ENCODE peak calls at places on chromosomes 12 and 14, in four cellular contexts. One of them, this sample, is unnamed.
A peak's percentile ranks its signal among the peaks of the same experiment; 100 is the strongest.

GRCh38 chr12:56261503-56262230 is 3.5 kb upstream of the ANKRD52 start:
- DNase-seq in stimulated activated CD4-positive, alpha-beta T cell treated with anti-CD3 and anti-CD28 coated beads, Interleukin-2, amount 100 ng/mL, for 48 hours: no peak
- DNase-seq in GF-D8: no peak
- DNase-seq in NCI-H2029 treated with DMSO at 0.1 percent for 48 hours: no peak
- DNase-seq in this sample: peak; percentile 41

GRCh38 chr14:99320621-99321235 is 48.7 kb upstream of the BCL11B start:
- DNase-seq in stimulated activated CD4-positive, alpha-beta T cell treated with anti-CD3 and anti-CD28 coated beads, Interleukin-2, amount 100 ng/mL, for 48 hours: no peak
- DNase-seq in NCI-H2029 treated with DMSO at 0.1 percent for 48 hours: no peak
- DNase-seq in GF-D8: no peak
- DNase-seq in this sample: peak; percentile 29

GRCh38 chr12:53286448-53286847 is 8.9 kb upstream of the PFDN5 start:
- DNase-seq in NCI-H2029 treated with DMSO at 0.1 percent for 48 hours: no peak
- DNase-seq in stimulated activated CD4-positive, alpha-beta T cell treated with anti-CD3 and anti-CD28 coated beads, Interleukin-2, amount 100 ng/mL, for 48 hours: no peak
- DNase-seq in GF-D8: no peak
- DNase-seq in this sample: no peak

GRCh38 chr12:52769354-52769753 is 7.8 kb downstream of the KRT76 start:
- DNase-seq in GF-D8: no peak
- DNase-seq in stimulated activated CD4-positive, alpha-beta T cell treated with anti-CD3 and anti-CD28 coated beads, Interleukin-2, amount 100 ng/mL, for 48 hours: no peak
- DNase-seq in NCI-H2029 treated with DMSO at 0.1 percent for 48 hours: no peak
- DNase-seq in this sample: no peak

GRCh38 chr12:131831021-131831571 is 2.9 kb downstream of the MMP17 start:
- DNase-seq in GF-D8: no peak
- DNase-seq in NCI-H2029 treated with DMSO at 0.1 percent for 48 hours: no peak
- DNase-seq in stimulated activated CD4-positive, alpha-beta T cell treated with anti-CD3 and anti-CD28 coated beads, Interleukin-2, amount 100 ng/mL, for 48 hours: no peak
- DNase-seq in this sample: no peak

GRCh38 chr14:55482936-55483605 is 42.7 kb upstream of the TBPL2 start:
- DNase-seq in NCI-H2029 treated with DMSO at 0.1 percent for 48 hours: no peak
- DNase-seq in GF-D8: no peak
- DNase-seq in stimulated activated CD4-positive, alpha-beta T cell treated with anti-CD3 and anti-CD28 coated beads, Interleukin-2, amount 100 ng/mL, for 48 hours: no peak
- DNase-seq in this sample: no peak

GRCh38 chr12:69330475-69331473 is 17.4 kb upstream of the LYZ start:
- DNase-seq in stimulated activated CD4-positive, alpha-beta T cell treated with anti-CD3 and anti-CD28 coated beads, Interleukin-2, amount 100 ng/mL, for 48 hours: peak; percentile 43
- DNase-seq in NCI-H2029 treated with DMSO at 0.1 percent for 48 hours: peak; percentile 8
- DNase-seq in GF-D8: no peak
- DNase-seq in this sample: peak; percentile 89

GRCh38 chr12:9951026-9951652 is 19.0 kb upstream of the CLEC2A start:
- DNase-seq in GF-D8: peak; percentile 3
- DNase-seq in stimulated activated CD4-positive, alpha-beta T cell treated with anti-CD3 and anti-CD28 coated beads, Interleukin-2, amount 100 ng/mL, for 48 hours: peak; percentile 6
- DNase-seq in NCI-H2029 treated with DMSO at 0.1 percent for 48 hours: no peak
- DNase-seq in this sample: no peak

GRCh38 chr12:44812062-44812461 is 64.1 kb downstream of the NELL2 start:
- DNase-seq in stimulated activated CD4-positive, alpha-beta T cell treated with anti-CD3 and anti-CD28 coated beads, Interleukin-2, amount 100 ng/mL, for 48 hours: peak; percentile 17
- DNase-seq in GF-D8: no peak
- DNase-seq in NCI-H2029 treated with DMSO at 0.1 percent for 48 hours: no peak
- DNase-seq in this sample: peak; percentile 28

GRCh38 chr12:92436847-92437246 is 265.9 kb upstream of the PLEKHG7 start:
- DNase-seq in GF-D8: no peak
- DNase-seq in stimulated activated CD4-positive, alpha-beta T cell treated with anti-CD3 and anti-CD28 coated beads, Interleukin-2, amount 100 ng/mL, for 48 hours: no peak
- DNase-seq in NCI-H2029 treated with DMSO at 0.1 percent for 48 hours: no peak
- DNase-seq in this sample: no peak

GRCh38 chr12:93895096-93895460 is 217.9 kb downstream of the CRADD start:
- DNase-seq in GF-D8: no peak
- DNase-seq in NCI-H2029 treated with DMSO at 0.1 percent for 48 hours: no peak
- DNase-seq in stimulated activated CD4-positive, alpha-beta T cell treated with anti-CD3 and anti-CD28 coated beads, Interleukin-2, amount 100 ng/mL, for 48 hours: no peak
- DNase-seq in this sample: no peak

GRCh38 chr12:8629486-8630033 is 16.9 kb upstream of the AICDA start:
- DNase-seq in NCI-H2029 treated with DMSO at 0.1 percent for 48 hours: no peak
- DNase-seq in GF-D8: no peak
- DNase-seq in stimulated activated CD4-positive, alpha-beta T cell treated with anti-CD3 and anti-CD28 coated beads, Interleukin-2, amount 100 ng/mL, for 48 hours: no peak
- DNase-seq in this sample: no peak

GRCh38 chr12:116898675-116899074 is 12.1 kb upstream of the FBXW8 start:
- DNase-seq in NCI-H2029 treated with DMSO at 0.1 percent for 48 hours: no peak
- DNase-seq in GF-D8: no peak
- DNase-seq in stimulated activated CD4-positive, alpha-beta T cell treated with anti-CD3 and anti-CD28 coated beads, Interleukin-2, amount 100 ng/mL, for 48 hours: no peak
- DNase-seq in this sample: no peak

GRCh38 chr12:69059465-69060457 is 126.8 kb upstream of the CPM start:
- DNase-seq in stimulated activated CD4-positive, alpha-beta T cell treated with anti-CD3 and anti-CD28 coated beads, Interleukin-2, amount 100 ng/mL, for 48 hours: peak; percentile 11
- DNase-seq in NCI-H2029 treated with DMSO at 0.1 percent for 48 hours: no peak
- DNase-seq in GF-D8: no peak
- DNase-seq in this sample: no peak

GRCh38 chr12:77725611-77726010 is 105.1 kb upstream of the NAV3 start:
- DNase-seq in NCI-H2029 treated with DMSO at 0.1 percent for 48 hours: no peak
- DNase-seq in GF-D8: no peak
- DNase-seq in stimulated activated CD4-positive, alpha-beta T cell treated with anti-CD3 and anti-CD28 coated beads, Interleukin-2, amount 100 ng/mL, for 48 hours: no peak
- DNase-seq in this sample: no peak

GRCh38 chr12:78146365-78146772 is 315.7 kb downstream of the NAV3 start:
- DNase-seq in stimulated activated CD4-positive, alpha-beta T cell treated with anti-CD3 and anti-CD28 coated beads, Interleukin-2, amount 100 ng/mL, for 48 hours: no peak
- DNase-seq in GF-D8: no peak
- DNase-seq in NCI-H2029 treated with DMSO at 0.1 percent for 48 hours: peak; percentile 29
- DNase-seq in this sample: peak; percentile 41

GRCh38 chr12:116045158-116045557 is 232.3 kb downstream of the MED13L start:
- DNase-seq in GF-D8: no peak
- DNase-seq in NCI-H2029 treated with DMSO at 0.1 percent for 48 hours: no peak
- DNase-seq in stimulated activated CD4-positive, alpha-beta T cell treated with anti-CD3 and anti-CD28 coated beads, Interleukin-2, amount 100 ng/mL, for 48 hours: no peak
- DNase-seq in this sample: no peak

GRCh38 chr12:15474766-15475165 is 152.5 kb downstream of the PTPRO start:
- DNase-seq in GF-D8: no peak
- DNase-seq in NCI-H2029 treated with DMSO at 0.1 percent for 48 hours: no peak
- DNase-seq in stimulated activated CD4-positive, alpha-beta T cell treated with anti-CD3 and anti-CD28 coated beads, Interleukin-2, amount 100 ng/mL, for 48 hours: no peak
- DNase-seq in this sample: no peak

GRCh38 chr12:1916396-1917171 is 1.9 kb downstream of the CACNA2D4 start:
- DNase-seq in GF-D8: peak; percentile 39
- DNase-seq in NCI-H2029 treated with DMSO at 0.1 percent for 48 hours: peak; percentile 14
- DNase-seq in stimulated activated CD4-positive, alpha-beta T cell treated with anti-CD3 and anti-CD28 coated beads, Interleukin-2, amount 100 ng/mL, for 48 hours: no peak
- DNase-seq in this sample: no peak

GRCh38 chr12:114241973-114242434 is 163.9 kb downstream of the TBX5 start:
- DNase-seq in GF-D8: no peak
- DNase-seq in stimulated activated CD4-positive, alpha-beta T cell treated with anti-CD3 and anti-CD28 coated beads, Interleukin-2, amount 100 ng/mL, for 48 hours: no peak
- DNase-seq in NCI-H2029 treated with DMSO at 0.1 percent for 48 hours: no peak
- DNase-seq in this sample: peak; percentile 2

GRCh38 chr12:6277982-6278438 is 32.5 kb upstream of the PLEKHG6 start:
- DNase-seq in stimulated activated CD4-positive, alpha-beta T cell treated with anti-CD3 and anti-CD28 coated beads, Interleukin-2, amount 100 ng/mL, for 48 hours: peak; percentile 39
- DNase-seq in NCI-H2029 treated with DMSO at 0.1 percent for 48 hours: no peak
- DNase-seq in GF-D8: no peak
- DNase-seq in this sample: peak; percentile 82

GRCh38 chr14:83777516-83777915 is 1752.4 kb upstream of the FLRT2 start:
- DNase-seq in NCI-H2029 treated with DMSO at 0.1 percent for 48 hours: no peak
- DNase-seq in stimulated activated CD4-positive, alpha-beta T cell treated with anti-CD3 and anti-CD28 coated beads, Interleukin-2, amount 100 ng/mL, for 48 hours: no peak
- DNase-seq in GF-D8: no peak
- DNase-seq in this sample: no peak

GRCh38 chr12:93223440-93224426 is 154.0 kb upstream of the NUDT4 start:
- DNase-seq in stimulated activated CD4-positive, alpha-beta T cell treated with anti-CD3 and anti-CD28 coated beads, Interleukin-2, amount 100 ng/mL, for 48 hours: no peak
- DNase-seq in NCI-H2029 treated with DMSO at 0.1 percent for 48 hours: peak; percentile 44
- DNase-seq in GF-D8: no peak
- DNase-seq in this sample: peak; percentile 85

GRCh38 chr14:79404874-79405273 is 806.4 kb downstream of the DIO2 start:
- DNase-seq in NCI-H2029 treated with DMSO at 0.1 percent for 48 hours: no peak
- DNase-seq in stimulated activated CD4-positive, alpha-beta T cell treated with anti-CD3 and anti-CD28 coated beads, Interleukin-2, amount 100 ng/mL, for 48 hours: no peak
- DNase-seq in GF-D8: no peak
- DNase-seq in this sample: no peak

GRCh38 chr14:91424813-91425719 is 7.4 kb upstream of the CCDC88C start:
- DNase-seq in GF-D8: no peak
- DNase-seq in stimulated activated CD4-positive, alpha-beta T cell treated with anti-CD3 and anti-CD28 coated beads, Interleukin-2, amount 100 ng/mL, for 48 hours: no peak
- DNase-seq in NCI-H2029 treated with DMSO at 0.1 percent for 48 hours: no peak
- DNase-seq in this sample: no peak

GRCh38 chr14:55588259-55588699 is 8.3 kb downstream of the KTN1 start:
- DNase-seq in GF-D8: no peak
- DNase-seq in NCI-H2029 treated with DMSO at 0.1 percent for 48 hours: no peak
- DNase-seq in stimulated activated CD4-positive, alpha-beta T cell treated with anti-CD3 and anti-CD28 coated beads, Interleukin-2, amount 100 ng/mL, for 48 hours: no peak
- DNase-seq in this sample: no peak

GRCh38 chr12:110224379-110225304 is 56.4 kb upstream of the ATP2A2 start:
- DNase-seq in stimulated activated CD4-positive, alpha-beta T cell treated with anti-CD3 and anti-CD28 coated beads, Interleukin-2, amount 100 ng/mL, for 48 hours: no peak
- DNase-seq in GF-D8: peak; percentile 29
- DNase-seq in NCI-H2029 treated with DMSO at 0.1 percent for 48 hours: no peak
- DNase-seq in this sample: peak; percentile 39

GRCh38 chr12:95908573-95908972 is 33.8 kb downstream of the CCDC38 start:
- DNase-seq in GF-D8: no peak
- DNase-seq in NCI-H2029 treated with DMSO at 0.1 percent for 48 hours: no peak
- DNase-seq in stimulated activated CD4-positive, alpha-beta T cell treated with anti-CD3 and anti-CD28 coated beads, Interleukin-2, amount 100 ng/mL, for 48 hours: no peak
- DNase-seq in this sample: no peak

GRCh38 chr14:22798528-22798927 is 16.7 kb downstream of the SLC7A7 start:
- DNase-seq in GF-D8: peak; percentile 8
- DNase-seq in NCI-H2029 treated with DMSO at 0.1 percent for 48 hours: no peak
- DNase-seq in stimulated activated CD4-positive, alpha-beta T cell treated with anti-CD3 and anti-CD28 coated beads, Interleukin-2, amount 100 ng/mL, for 48 hours: no peak
- DNase-seq in this sample: no peak

GRCh38 chr12:65764325-65764724 is 60.0 kb upstream of the HMGA2 start:
- DNase-seq in GF-D8: no peak
- DNase-seq in NCI-H2029 treated with DMSO at 0.1 percent for 48 hours: no peak
- DNase-seq in stimulated activated CD4-positive, alpha-beta T cell treated with anti-CD3 and anti-CD28 coated beads, Interleukin-2, amount 100 ng/mL, for 48 hours: no peak
- DNase-seq in this sample: no peak

GRCh38 chr14:33432407-33433023 is 493.8 kb downstream of the NPAS3 start:
- DNase-seq in stimulated activated CD4-positive, alpha-beta T cell treated with anti-CD3 and anti-CD28 coated beads, Interleukin-2, amount 100 ng/mL, for 48 hours: no peak
- DNase-seq in NCI-H2029 treated with DMSO at 0.1 percent for 48 hours: peak; percentile 90
- DNase-seq in GF-D8: no peak
- DNase-seq in this sample: peak; percentile 17

GRCh38 chr14:39615352-39615751 is 183.1 kb upstream of the FBXO33 start:
- DNase-seq in stimulated activated CD4-positive, alpha-beta T cell treated with anti-CD3 and anti-CD28 coated beads, Interleukin-2, amount 100 ng/mL, for 48 hours: no peak
- DNase-seq in NCI-H2029 treated with DMSO at 0.1 percent for 48 hours: no peak
- DNase-seq in GF-D8: no peak
- DNase-seq in this sample: no peak

GRCh38 chr12:93569656-93570551 is 2.6 kb upstream of the SOCS2 start:
- DNase-seq in NCI-H2029 treated with DMSO at 0.1 percent for 48 hours: no peak
- DNase-seq in GF-D8: peak; percentile 58
- DNase-seq in stimulated activated CD4-positive, alpha-beta T cell treated with anti-CD3 and anti-CD28 coated beads, Interleukin-2, amount 100 ng/mL, for 48 hours: peak; percentile 68
- DNase-seq in this sample: peak; percentile 64

GRCh38 chr14:60796434-60796833 is 61.9 kb downstream of the MNAT1 start:
- DNase-seq in NCI-H2029 treated with DMSO at 0.1 percent for 48 hours: no peak
- DNase-seq in stimulated activated CD4-positive, alpha-beta T cell treated with anti-CD3 and anti-CD28 coated beads, Interleukin-2, amount 100 ng/mL, for 48 hours: no peak
- DNase-seq in GF-D8: no peak
- DNase-seq in this sample: no peak

GRCh38 chr12:111462134-111462821 is 56.6 kb downstream of the SH2B3 start:
- DNase-seq in stimulated activated CD4-positive, alpha-beta T cell treated with anti-CD3 and anti-CD28 coated beads, Interleukin-2, amount 100 ng/mL, for 48 hours: no peak
- DNase-seq in GF-D8: no peak
- DNase-seq in NCI-H2029 treated with DMSO at 0.1 percent for 48 hours: no peak
- DNase-seq in this sample: no peak

GRCh38 chr12:30990776-30991175 is 64.2 kb downstream of the TSPAN11 start:
- DNase-seq in stimulated activated CD4-positive, alpha-beta T cell treated with anti-CD3 and anti-CD28 coated beads, Interleukin-2, amount 100 ng/mL, for 48 hours: no peak
- DNase-seq in GF-D8: no peak
- DNase-seq in NCI-H2029 treated with DMSO at 0.1 percent for 48 hours: no peak
- DNase-seq in this sample: no peak

GRCh38 chr14:77051101-77051500 is 22.6 kb upstream of the IRF2BPL start:
- DNase-seq in stimulated activated CD4-positive, alpha-beta T cell treated with anti-CD3 and anti-CD28 coated beads, Interleukin-2, amount 100 ng/mL, for 48 hours: no peak
- DNase-seq in NCI-H2029 treated with DMSO at 0.1 percent for 48 hours: no peak
- DNase-seq in GF-D8: no peak
- DNase-seq in this sample: no peak

GRCh38 chr14:100304825-100305445 is 1.3 kb downstream of the SLC25A29 start:
- DNase-seq in stimulated activated CD4-positive, alpha-beta T cell treated with anti-CD3 and anti-CD28 coated beads, Interleukin-2, amount 100 ng/mL, for 48 hours: no peak
- DNase-seq in NCI-H2029 treated with DMSO at 0.1 percent for 48 hours: peak; percentile 18
- DNase-seq in GF-D8: no peak
- DNase-seq in this sample: peak; percentile 52

GRCh38 chr14:24721772-24722171 is 87.8 kb upstream of the GZMB start:
- DNase-seq in stimulated activated CD4-positive, alpha-beta T cell treated with anti-CD3 and anti-CD28 coated beads, Interleukin-2, amount 100 ng/mL, for 48 hours: no peak
- DNase-seq in GF-D8: no peak
- DNase-seq in NCI-H2029 treated with DMSO at 0.1 percent for 48 hours: no peak
- DNase-seq in this sample: no peak

GRCh38 chr14:54467280-54467679 is 21.5 kb downstream of the GMFB start:
- DNase-seq in GF-D8: no peak
- DNase-seq in NCI-H2029 treated with DMSO at 0.1 percent for 48 hours: no peak
- DNase-seq in stimulated activated CD4-positive, alpha-beta T cell treated with anti-CD3 and anti-CD28 coated beads, Interleukin-2, amount 100 ng/mL, for 48 hours: no peak
- DNase-seq in this sample: no peak